ENCODE peak calls at places on chromosomes 5 and 9, in six cellular contexts. D is PC-9; Q is left ventricle myocardium inferior; W is activated effector memory CD4-positive, alpha-beta T cell treated with anti-CD3 and anti-CD28 coated beads, Interleukin-2, amount 50 U/mL, for 16 hours; B is immature natural killer cell; V is foreskin fibroblast. E is an unnamed sample.

GRCh38 chr5:10262995-10263394 is 12.9 kb downstream of the CCT5 start:
- DNase-seq in D (no peak), Q (no peak), W (no peak), B (no peak), V (no peak), E (no peak)

GRCh38 chr5:181037365-181037861 is 2.7 kb upstream of the BTNL9 start:
- DNase-seq in D (no peak), Q (no peak), W (no peak), B (no peak), V (no peak), E (no peak)

GRCh38 chr5:37197340-37198050 is 51.7 kb downstream of the CPLANE1 start:
- DNase-seq in D (no peak), Q (no peak), W (no peak), B (peak), V (peak), E (no peak)

GRCh38 chr9:137308102-137308619 is 6.1 kb upstream of the NRARP start:
- DNase-seq in D (no peak), Q (no peak), W (no peak), B (no peak), V (no peak), E (no peak)

GRCh38 chr9:96302021-96302420 is at the start of gene HSD17B3:
- DNase-seq in D (no peak), Q (no peak), W (no peak), B (no peak), V (no peak), E (no peak)

GRCh38 chr9:137666950-137667670 is 48.3 kb downstream of the EHMT1 start:
- DNase-seq in D (no peak), Q (no peak), W (no peak), B (no peak), V (no peak), E (no peak)

GRCh38 chr5:160441352-160441781 is 19.7 kb downstream of the PTTG1 start:
- DNase-seq in D (no peak), Q (no peak), W (no peak), B (no peak), V (peak), E (no peak)

GRCh38 chr9:137045294-137046093 is 483 bp downstream of the NPDC1 start:
- DNase-seq in D (no peak), Q (no peak), W (no peak), B (no peak), V (peak), E (no peak)

GRCh38 chr5:179405054-179405416 is 59.8 kb upstream of the ADAMTS2 start:
- DNase-seq in D (no peak), Q (no peak), W (no peak), B (no peak), V (no peak), E (no peak)